ENCODE peak calls at places on chromosomes 2 and 18, in five cellular contexts. G is K562, M is HepG2, O is SK-N-SH, D is GM12878. S is an unnamed sample.

GRCh38 chr2:145931836-145932352 is 1412.0 kb upstream of the ZEB2 start:
- DNase-seq in G (no peak), M (no peak), O (no peak), D (no peak), S (no peak)

GRCh38 chr2:70143314-70144150 is 47.3 kb downstream of the C2orf42 start:
- DNase-seq in G (peak), M (peak), O (peak), D (no peak), S (peak)

GRCh38 chr2:109129356-109129920 is 433 bp downstream of the SH3RF3 start:
- DNase-seq in G (no peak), M (no peak), O (peak), D (no peak), S (no peak)

GRCh38 chr2:153059338-153060052 is 341.1 kb downstream of the ARL6IP6 start:
- DNase-seq in G (no peak), M (peak), O (no peak), D (no peak), S (peak)

GRCh38 chr18:7872569-7872968 is 305.5 kb downstream of the PTPRM start:
- DNase-seq in G (no peak), M (peak), O (peak), D (no peak), S (peak)

GRCh38 chr2:105179469-105180372 is 61.8 kb upstream of the GPR45 start:
- DNase-seq in G (peak), M (peak), O (peak), D (no peak), S (peak)

GRCh38 chr2:173891315-173892037 is 73.7 kb downstream of the SP3 start:
- DNase-seq in G (peak), M (no peak), O (no peak), D (no peak), S (no peak)

GRCh38 chr2:186274936-186275575 is 211.0 kb upstream of the ZC3H15 start:
- DNase-seq in G (no peak), M (peak), O (no peak), D (no peak), S (no peak)

GRCh38 chr2:186624276-186624675 is 34.4 kb downstream of the ITGAV start:
- DNase-seq in G (no peak), M (no peak), O (no peak), D (no peak), S (no peak)

GRCh38 chr2:237687666-237688065 is 60.3 kb downstream of the LRRFIP1 start:
- DNase-seq in G (peak), M (peak), O (peak), D (no peak), S (no peak)

GRCh38 chr2:120348134-120349103 is 2.5 kb downstream of the INHBB start:
- DNase-seq in G (no peak), M (peak), O (no peak), D (no peak), S (no peak)

GRCh38 chr2:70726947-70727725 is 40.9 kb downstream of the ADD2 start:
- DNase-seq in G (no peak), M (no peak), O (no peak), D (no peak), S (peak)

GRCh38 chr2:22879009-22879863 is 505.7 kb upstream of the KLHL29 start:
- DNase-seq in G (no peak), M (no peak), O (peak), D (no peak), S (no peak)

GRCh38 chr2:237691908-237692600 is 64.7 kb downstream of the LRRFIP1 start:
- DNase-seq in G (peak), M (peak), O (peak), D (no peak), S (peak)

GRCh38 chr2:117979911-117980341 is 33.9 kb downstream of the CCDC93 start:
- DNase-seq in G (no peak), M (no peak), O (no peak), D (no peak), S (no peak)

GRCh38 chr18:2150566-2150965 is 420.7 kb downstream of the METTL4 start:
- DNase-seq in G (no peak), M (no peak), O (no peak), D (no peak), S (no peak)

GRCh38 chr2:29765711-29766110 is 155.7 kb downstream of the ALK start:
- DNase-seq in G (no peak), M (no peak), O (no peak), D (no peak), S (no peak)

GRCh38 chr2:105617631-105618350 is 126.9 kb upstream of the NCK2 start:
- DNase-seq in G (peak), M (peak), O (no peak), D (no peak), S (no peak)

GRCh38 chr2:191038241-191038725 is 24.3 kb upstream of the STAT1 start:
- DNase-seq in G (peak), M (no peak), O (no peak), D (no peak), S (no peak)

GRCh38 chr18:79367989-79368388 is 27.7 kb upstream of the NFATC1 start:
- DNase-seq in G (no peak), M (no peak), O (peak), D (no peak), S (no peak)

DNA sequence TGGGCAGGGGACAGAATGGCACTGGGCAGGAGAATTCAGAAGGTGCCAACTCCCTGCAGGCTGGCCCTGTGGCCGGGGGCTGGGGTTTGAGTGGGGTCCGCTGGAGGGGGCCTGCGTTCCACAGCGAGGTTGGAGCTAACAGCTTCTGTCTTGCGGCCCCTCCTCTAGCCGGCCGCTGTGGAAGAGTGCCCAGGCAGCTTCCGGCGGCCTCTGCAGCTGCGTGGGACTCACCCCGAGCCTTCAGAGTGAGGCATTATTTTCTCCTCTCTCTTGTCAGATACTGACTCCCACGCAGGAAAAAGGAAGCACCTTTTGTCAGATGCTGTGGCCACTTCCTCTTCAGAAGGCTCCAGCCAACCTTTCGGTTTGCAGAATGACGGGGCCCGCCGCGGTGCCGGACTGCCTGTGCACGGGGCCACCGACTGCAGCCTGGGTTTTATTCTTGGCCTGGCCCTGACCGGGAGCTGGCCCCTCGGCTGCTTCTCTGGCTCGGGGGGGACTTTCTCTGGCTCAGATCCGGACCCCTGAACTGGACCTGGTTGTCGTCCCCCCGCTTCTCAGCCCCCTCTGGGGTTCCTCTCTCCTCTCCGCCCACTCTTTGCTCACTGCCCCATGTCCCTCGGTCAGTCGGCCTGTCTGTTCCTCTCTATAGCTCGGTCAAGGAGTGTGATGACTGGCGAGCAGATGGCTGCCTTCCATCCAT is 40.1 kb downstream of the ARHGAP25 start:
- DNase-seq in G (peak), M (no peak), O (no peak), D (peak), S (no peak)
- TF ChIP-seq ZBTB33 in G (no peak), M (no peak), O (no peak), D (no peak), S (no peak)

GRCh38 chr2:227877359-227878309 is 6.2 kb downstream of the DAW1 start:
- DNase-seq in G (no peak), M (no peak), O (no peak), D (no peak), S (no peak)
- TF ChIP-seq SIN3A in G (no peak), M (no peak), O (no peak), D (no peak), S (no peak)

DNA sequence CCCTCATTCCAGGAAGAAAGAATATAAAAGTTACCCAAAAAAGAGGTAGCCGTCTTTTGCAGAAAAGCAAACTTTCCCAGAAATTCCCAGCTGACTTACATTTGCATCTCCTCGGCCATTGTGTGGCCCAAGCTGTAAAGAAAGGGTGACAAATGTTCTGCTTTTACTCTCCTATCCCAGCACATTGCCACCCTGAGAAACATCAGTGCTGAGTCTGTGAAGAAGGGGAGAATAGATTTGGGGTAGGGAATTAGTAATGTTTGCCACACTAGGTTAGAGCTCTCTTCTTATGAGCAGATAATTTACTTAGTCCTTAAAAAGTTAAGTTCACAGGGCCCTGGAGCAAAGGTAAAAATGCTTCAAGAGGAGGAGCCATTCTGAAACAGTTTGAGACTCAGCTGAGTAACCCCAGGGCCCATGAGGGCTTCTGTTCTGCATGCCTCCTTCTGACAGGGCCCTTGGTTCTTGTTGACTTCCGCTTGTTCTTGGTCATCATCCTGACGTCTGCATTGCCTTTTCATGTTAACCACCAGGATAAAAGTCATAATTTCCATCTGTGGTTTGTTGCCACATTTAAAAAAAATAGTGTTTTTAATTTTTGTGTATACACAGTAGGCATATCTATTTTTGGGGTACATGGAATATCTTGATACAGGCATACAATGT is 550.7 kb downstream of the RNF144A start:
- DNase-seq in G (no peak), M (no peak), O (no peak), D (no peak), S (no peak)
- TF ChIP-seq YY1 in G (no peak), M (no peak), O (no peak), D (no peak), S (no peak)

DNA sequence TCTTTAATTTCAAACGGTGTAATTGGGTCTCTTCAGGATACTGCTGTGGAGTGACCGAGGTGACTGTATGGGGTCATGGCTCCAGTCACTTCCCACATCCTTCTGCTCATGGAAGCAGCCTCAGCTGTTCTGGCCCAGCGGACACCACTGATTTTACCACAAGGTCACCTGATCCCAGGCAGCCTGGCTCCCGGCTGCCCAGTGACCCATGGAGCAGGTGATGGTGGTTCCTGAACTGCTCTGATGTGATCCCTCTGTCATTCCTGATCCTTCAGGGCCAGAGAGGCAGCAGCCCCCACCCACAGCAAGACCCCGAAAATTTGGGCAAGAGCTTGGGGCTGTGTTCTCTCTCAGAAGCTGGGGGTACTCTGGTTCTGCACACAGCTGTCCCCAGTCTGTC is 35.5 kb upstream of the HS6ST1 start:
- DNase-seq in G (no peak), M (no peak), O (no peak), D (no peak), S (no peak)
- TF ChIP-seq ZBTB33 in G (no peak), M (no peak), O (no peak), D (no peak), S (no peak)

S was measured in HCT116.